ENCODE peak calls at places on chromosomes 7 and 10, in six cellular contexts. T, D, L, P, A and W are unnamed samples. For H3K27me3, the result is how much of the 10 kb centered on the place peaks cover.

GRCh38 chr10:132699411-132700167 is 86.4 kb downstream of the NKX6-2 start:
- DNase-seq in P (no peak), T (no peak), L (peak), D (peak), A (no peak), W (peak)

GRCh38 chr7:1967512-1968396 is 265.0 kb downstream of the MAD1L1 start:
- DNase-seq in D (no peak), P (no peak), T (no peak), A (no peak), L (no peak), W (peak)

GRCh38 chr10:124364674-124365073 is 54.0 kb downstream of the OAT start:
- DNase-seq in A (no peak), P (no peak), L (no peak), T (no peak), D (no peak), W (no peak)

GRCh38 chr10:48199580-48200377 is 74.7 kb downstream of the FRMPD2 start:
- DNase-seq in D (no peak), T (peak), P (no peak), A (no peak), L (no peak), W (no peak)

GRCh38 chr10:78417425-78418370 is 384.0 kb downstream of the RPS24 start:
- DNase-seq in P (no peak), D (peak), T (no peak), A (no peak), L (no peak), W (peak)

GRCh38 chr7:107130487-107131220 is 38.1 kb upstream of the HBP1 start:
- DNase-seq in L (no peak), T (no peak), A (no peak), P (no peak), D (no peak), W (no peak)

GRCh38 chr7:99027241-99027640 is 116.7 kb downstream of the SMURF1 start:
- DNase-seq in P (no peak), T (no peak), L (no peak), A (no peak), D (no peak), W (no peak)

GRCh38 chr7:79217468-79217867 is 236.0 kb downstream of the MAGI2 start:
- DNase-seq in A (no peak), D (no peak), L (no peak), P (no peak), T (peak), W (no peak)

GRCh38 chr10:105545101-105545500 is 904.0 kb downstream of the SORCS3 start:
- DNase-seq in A (no peak), L (no peak), D (no peak), P (no peak), T (no peak), W (no peak)

GRCh38 chr7:88669913-88670312 is 89.6 kb upstream of the ZNF804B start:
- DNase-seq in T (no peak), A (no peak), D (no peak), L (no peak), P (no peak), W (no peak)

GRCh38 chr7:116180302-116180701 is 30.0 kb upstream of the TES start:
- DNase-seq in D (no peak), P (peak), A (no peak), L (peak), T (peak), W (no peak)

GRCh38 chr10:77837248-77837924 is 89.2 kb downstream of the DLG5 start:
- DNase-seq in A (peak), P (peak), L (no peak), D (peak), T (no peak), W (no peak)

GRCh38 chr7:17069146-17069545 is 187.4 kb upstream of the AGR3 start:
- DNase-seq in P (no peak), L (no peak), A (no peak), D (no peak), T (no peak), W (no peak)

GRCh38 chr7:90172624-90173023 is 18.4 kb downstream of the STEAP1 start:
- DNase-seq in A (no peak), D (no peak), T (no peak), L (no peak), P (no peak), W (no peak)

GRCh38 chr7:131100357-131101054 is 227.2 kb upstream of the MKLN1 start:
- DNase-seq in P (peak), A (no peak), L (no peak), T (no peak), D (no peak), W (no peak)

GRCh38 chr7:134832367-134832766 is 52.9 kb downstream of the CALD1 start:
- DNase-seq in A (no peak), T (no peak), L (no peak), P (no peak), D (no peak), W (no peak)

GRCh38 chr7:122902751-122903495 is 16.7 kb upstream of the CADPS2 start:
- DNase-seq in L (no peak), T (no peak), A (no peak), P (no peak), D (no peak), W (no peak)

GRCh38 chr10:97892506-97892905 is 42.9 kb downstream of the GOLGA7B start:
- DNase-seq in P (no peak), D (no peak), T (no peak), L (no peak), A (no peak), W (no peak)

GRCh38 chr7:74579800-74580685 is 77.5 kb upstream of the GTF2I start:
- DNase-seq in L (peak), T (peak), A (no peak), D (peak), P (no peak), W (peak)

GRCh38 chr10:33008499-33009243 is 50.6 kb upstream of the ITGB1 start:
- DNase-seq in P (peak), T (peak), D (peak), L (peak), A (peak), W (no peak)

GRCh38 chr7:97024209-97025129 is at the start of gene DLX5:
- DNase-seq in T (peak), A (no peak), L (peak), P (no peak), D (no peak), W (no peak)

GRCh38 chr7:151429555-151430331 is 10.2 kb downstream of the CRYGN start:
- DNase-seq in D (peak), L (no peak), P (peak), T (no peak), A (peak), W (no peak)

GRCh38 chr7:70384891-70385290 is 747.1 kb upstream of the GALNT17 start:
- DNase-seq in P (no peak), A (no peak), T (peak), L (no peak), D (no peak), W (no peak)

GRCh38 chr10:126930506-126931458 is 25.6 kb downstream of the DOCK1 start:
- DNase-seq in P (no peak), D (no peak), T (no peak), L (no peak), A (no peak), W (no peak)

GRCh38 chr7:11212080-11212711 is 238.5 kb downstream of the PHF14 start:
- DNase-seq in T (peak), P (peak), L (peak), D (peak), A (no peak), W (peak)

GRCh38 chr7:106070567-106071254 is 41.4 kb downstream of the SYPL1 start:
- DNase-seq in D (no peak), L (no peak), A (no peak), P (no peak), T (no peak), W (no peak)

GRCh38 chr10:91681361-91682276 is 48.7 kb upstream of the PPP1R3C start:
- DNase-seq in P (no peak), A (no peak), L (no peak), D (no peak), T (no peak), W (no peak)

GRCh38 chr10:78936412-78937342 is 132.1 kb upstream of the ZMIZ1 start:
- DNase-seq in T (no peak), A (no peak), P (no peak), D (no peak), L (no peak), W (no peak)

GRCh38 chr10:34235164-34235832 is 579.8 kb downstream of the PARD3 start:
- DNase-seq in P (no peak), L (no peak), A (no peak), T (no peak), D (no peak), W (no peak)

GRCh38 chr7:36261019-36261754 is 108.1 kb downstream of the EEPD1 start:
- DNase-seq in D (no peak), P (no peak), A (no peak), L (no peak), T (no peak), W (no peak)

GRCh38 chr7:149820622-149821190 is 17.5 kb upstream of the ZNF862 start:
- DNase-seq in T (no peak), L (no peak), A (no peak), P (no peak), D (no peak), W (peak)

GRCh38 chr10:114103286-114103685 is 59.6 kb downstream of the ADRB1 start:
- DNase-seq in D (no peak), L (no peak), A (no peak), T (peak), P (peak), W (no peak)

GRCh38 chr7:94244760-94245159 is 149.9 kb upstream of the COL1A2 start:
- DNase-seq in L (no peak), T (no peak), A (no peak), D (no peak), P (no peak), W (no peak)

GRCh38 chr7:142862401-142863400 is 7.8 kb downstream of the EPHB6 start:
- DNase-seq in P (no peak), L (no peak), D (no peak), A (no peak), T (no peak), W (no peak)

GRCh38 chr7:30836991-30837390 is 65.8 kb downstream of the MINDY4 start:
- DNase-seq in T (no peak), A (no peak), D (peak), L (peak), P (no peak), W (no peak)

GRCh38 chr10:121337356-121337936 is 260.8 kb downstream of the FGFR2 start:
- DNase-seq in P (no peak), L (no peak), T (no peak), A (no peak), D (no peak), W (no peak)

GRCh38 chr10:86687750-86688149 is 19.4 kb downstream of the LDB3 start:
- DNase-seq in A (no peak), L (no peak), T (no peak), P (no peak), D (no peak), W (no peak)

GRCh38 chr10:17238445-17239275 is 10.6 kb downstream of the VIM start:
- DNase-seq in D (no peak), T (no peak), A (no peak), P (no peak), L (no peak), W (no peak)

GRCh38 chr10:43263551-43264323 is 3.1 kb downstream of the RASGEF1A start:
- DNase-seq in A (no peak), T (no peak), L (no peak), D (peak), P (no peak), W (no peak)
- H3K27me3 ChIP-seq in A (under half), T (under half), L (under half), D (under half), P (under half), W (under half)

GRCh38 chr10:49321021-49321420 is 22.1 kb downstream of the C10orf71 start:
- DNase-seq in L (no peak), P (no peak), T (no peak), D (no peak), A (no peak), W (no peak)
- H3K27me3 ChIP-seq in L (under half), P (under half), T (under half), D (under half), A (under half), W (under half)

GRCh38 chr7:50334341-50334994 is 30.0 kb downstream of the IKZF1 start:
- DNase-seq in D (no peak), A (no peak), P (no peak), T (no peak), L (no peak), W (no peak)
- H3K27me3 ChIP-seq in D (under half), A (under half), P (under half), T (under half), L (under half), W (under half)

GRCh38 chr10:21330628-21331020 is 194.9 kb downstream of the SKIDA1 start:
- DNase-seq in A (no peak), T (no peak), L (no peak), P (no peak), D (no peak), W (no peak)
- H3K27me3 ChIP-seq in A (under half), T (under half), L (under half), P (under half), D (under half), W (under half)